ENCODE peak calls at places on chromosomes 2 and 18, in five cellular contexts. W is heart left ventricle; D is SJCRH30; O is tibial artery; H is CD4-positive, CD25-positive, alpha-beta regulatory T cell. F is an unnamed sample.
A peak's percentile ranks its signal among the peaks of the same experiment; 100 is the strongest.

GRCh38 chr2:95325026-95325425 is 27.9 kb downstream of the KCNIP3 start:
- DNase-seq in W (no peak), D (no peak), O (no peak), H (no peak), F (no peak)

GRCh38 chr2:196105956-196106355 is 37.3 kb upstream of the DNAH7 start:
- DNase-seq in W (no peak), D (no peak), O (no peak), H (no peak), F (no peak)

GRCh38 chr2:56210291-56210690 is 26.5 kb downstream of the CCDC85A start:
- DNase-seq in W (no peak), D (no peak), O (no peak), H (no peak), F (no peak)

GRCh38 chr2:226638576-226638975 is 161.0 kb downstream of the IRS1 start:
- DNase-seq in W (no peak), D (no peak), O (no peak), H (no peak), F (no peak)

GRCh38 chr18:35466815-35467623 is 30.7 kb downstream of the INO80C start:
- DNase-seq in W (peak; percentile 42), D (no peak), O (no peak), H (no peak), F (no peak)

GRCh38 chr2:177482195-177482594 is 89.6 kb downstream of the AGPS start:
- DNase-seq in W (no peak), D (no peak), O (no peak), H (no peak), F (no peak)

GRCh38 chr2:58135861-58136260 is 89.3 kb downstream of the VRK2 start:
- DNase-seq in W (no peak), D (no peak), O (no peak), H (no peak), F (no peak)

GRCh38 chr2:104563398-104564024 is 290.4 kb upstream of the POU3F3 start:
- DNase-seq in W (no peak), D (peak; percentile 19), O (no peak), H (no peak), F (no peak)

GRCh38 chr2:15748736-15749323 is 157.2 kb downstream of the DDX1 start:
- DNase-seq in W (no peak), D (no peak), O (no peak), H (no peak), F (no peak)

GRCh38 chr18:74153377-74153776 is 5.1 kb downstream of the TIMM21 start:
- DNase-seq in W (no peak), D (no peak), O (no peak), H (no peak), F (no peak)

GRCh38 chr2:209757200-209757599 is 14.4 kb upstream of the UNC80 start:
- DNase-seq in W (no peak), D (no peak), O (no peak), H (no peak), F (no peak)
- H3K4me1 ChIP-seq in W (no peaks in the 10 kb centered on the region), D (peaks cover 13% of the 10 kb centered on the region), O (no peaks in the 10 kb centered on the region), H (no peaks in the 10 kb centered on the region), F (no peaks in the 10 kb centered on the region)

DNA sequence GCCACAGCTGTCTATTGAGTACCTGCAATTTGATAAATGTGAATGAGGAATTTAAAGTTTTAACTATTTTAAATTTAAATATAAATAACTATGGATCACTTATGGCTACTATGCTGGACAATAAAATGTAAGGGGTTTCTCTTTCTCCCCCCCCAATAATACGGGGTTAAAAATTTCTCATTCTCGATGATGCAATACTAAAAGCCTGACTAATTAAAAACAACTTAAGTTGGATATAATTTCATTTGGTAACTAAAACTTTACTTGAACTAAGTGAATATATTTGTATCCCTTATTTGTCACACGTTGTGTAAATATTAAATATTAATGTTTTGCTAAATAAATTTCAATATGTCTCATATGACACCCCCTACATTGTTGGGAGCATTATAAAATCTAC is 297.3 kb downstream of the GRB14 start:
- DNase-seq in W (no peak), D (no peak), O (no peak), H (no peak), F (no peak)
- H3K36me3 ChIP-seq in W (no peaks in the 10 kb centered on the region), D (no peaks in the 10 kb centered on the region), O (no peaks in the 10 kb centered on the region), H (no peaks in the 10 kb centered on the region), F (no peaks in the 10 kb centered on the region)

DNA sequence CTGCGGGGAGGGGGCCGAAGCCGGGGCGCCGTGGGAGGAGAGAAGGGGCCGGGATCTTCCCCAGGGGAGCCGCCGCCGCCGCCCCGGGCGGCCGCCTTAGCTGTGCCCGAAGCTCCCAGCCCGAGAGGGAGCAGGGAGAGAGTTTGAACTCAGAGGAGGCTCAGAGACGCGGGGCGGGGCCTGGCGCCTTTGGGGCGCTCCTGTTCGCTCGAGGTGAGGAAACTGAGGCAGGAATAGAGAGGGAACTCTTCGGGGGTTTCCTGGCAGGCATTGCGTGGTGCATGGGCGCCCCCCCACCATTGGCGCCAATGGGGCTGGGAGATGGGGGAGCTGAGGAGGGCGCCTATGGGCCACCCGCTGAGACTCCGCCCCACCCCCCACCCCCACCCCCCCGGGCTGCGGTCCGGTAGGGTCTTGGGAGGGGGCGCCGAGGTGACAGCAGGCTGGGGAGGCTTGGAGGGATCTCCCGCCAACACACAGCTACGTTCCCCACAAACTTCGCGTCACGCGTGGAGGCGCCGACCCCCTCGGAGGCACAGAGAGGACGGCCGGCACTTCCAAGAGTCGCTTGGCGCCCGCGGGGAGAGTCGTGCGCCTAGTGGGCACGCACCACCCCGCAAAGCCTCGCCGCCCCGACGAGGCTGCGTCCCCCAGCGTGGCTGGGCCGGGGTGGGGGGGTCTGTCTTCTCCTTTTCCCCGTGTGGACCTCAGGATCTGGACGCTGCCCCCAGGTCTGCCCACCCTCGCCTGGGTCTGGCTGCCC is 680 bp downstream of the CTDSP1 start:
- DNase-seq in W (peak; percentile 58), D (peak; percentile 34), O (peak; percentile 51), H (peak; percentile 33), F (peak; percentile 76)
- H3K4me1 ChIP-seq in W (peaks cover 34% of the 10 kb centered on the region), D (peaks cover 5% of the 10 kb centered on the region), O (peaks cover 52% of the 10 kb centered on the region), H (peaks cover 82% of the 10 kb centered on the region), F (peaks cover 61% of the 10 kb centered on the region)

GRCh38 chr2:222608081-222608480 is 47.8 kb downstream of the FARSB start:
- DNase-seq in W (no peak), D (no peak), O (no peak), H (no peak), F (no peak)
- H3K36me3 ChIP-seq in W (peaks cover 32% of the 10 kb centered on the region), D (peaks cover 42% of the 10 kb centered on the region), O (peaks cover 11% of the 10 kb centered on the region), H (peaks cover 37% of the 10 kb centered on the region), F (peaks cover 43% of the 10 kb centered on the region)

DNA sequence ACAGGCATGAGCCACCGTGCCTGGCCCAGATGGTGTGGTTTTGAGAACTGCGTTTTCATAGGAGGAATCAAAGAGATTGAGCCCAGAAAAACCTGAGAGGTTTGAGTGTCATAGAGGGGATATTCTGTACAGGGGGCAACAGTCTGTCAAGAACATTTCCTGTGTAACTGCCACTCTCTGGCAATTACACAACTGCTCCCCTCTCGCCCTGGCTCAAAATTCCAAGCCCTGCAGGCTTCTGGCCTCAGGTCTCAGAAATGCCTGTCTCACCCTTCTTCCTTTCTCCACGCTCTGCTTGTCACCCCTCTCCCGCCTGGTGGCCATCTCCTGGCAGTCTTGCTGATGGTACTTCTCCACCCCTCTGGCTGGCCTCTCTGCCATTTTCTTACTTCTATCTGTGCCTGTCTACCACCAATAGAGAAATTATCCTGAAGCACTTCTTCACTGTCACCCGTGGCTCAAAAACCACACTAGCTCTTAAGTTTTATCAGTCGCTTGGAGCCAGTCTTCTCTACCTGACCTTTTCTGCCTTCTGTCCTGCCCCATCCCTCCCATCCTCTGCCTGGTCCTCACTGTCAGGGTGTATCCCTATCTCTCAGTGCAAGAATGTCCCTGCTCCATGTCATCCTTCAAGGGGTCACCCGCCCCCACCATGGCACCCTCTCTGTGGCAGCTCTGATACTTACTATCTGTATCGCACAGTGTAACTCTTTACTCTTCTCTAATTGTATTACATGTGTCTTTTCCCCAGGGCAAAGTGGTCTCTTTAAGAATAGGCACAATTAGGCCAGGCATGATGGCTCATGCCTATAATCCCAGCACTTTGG is 4.2 kb downstream of the VAMP5 start:
- DNase-seq in W (no peak), D (no peak), O (no peak), H (no peak), F (no peak)
- H3K4me1 ChIP-seq in W (peaks cover 60% of the 10 kb centered on the region), D (peaks cover 40% of the 10 kb centered on the region), O (peaks cover 53% of the 10 kb centered on the region), H (peaks cover 26% of the 10 kb centered on the region), F (peaks cover 96% of the 10 kb centered on the region)

GRCh38 chr2:33022989-33023731 is 76.4 kb downstream of the LTBP1 start:
- DNase-seq in W (no peak), D (no peak), O (no peak), H (no peak), F (no peak)
- H3K36me3 ChIP-seq in W (no peaks in the 10 kb centered on the region), D (peaks cover 4% of the 10 kb centered on the region), O (no peaks in the 10 kb centered on the region), H (no peaks in the 10 kb centered on the region), F (no peaks in the 10 kb centered on the region)

GRCh38 chr2:26914286-26914962 is 56.0 kb upstream of the MAPRE3 start:
- DNase-seq in W (no peak), D (no peak), O (no peak), H (no peak), F (no peak)
- H3K4me1 ChIP-seq in W (no peaks in the 10 kb centered on the region), D (no peaks in the 10 kb centered on the region), O (no peaks in the 10 kb centered on the region), H (no peaks in the 10 kb centered on the region), F (no peaks in the 10 kb centered on the region)

DNA sequence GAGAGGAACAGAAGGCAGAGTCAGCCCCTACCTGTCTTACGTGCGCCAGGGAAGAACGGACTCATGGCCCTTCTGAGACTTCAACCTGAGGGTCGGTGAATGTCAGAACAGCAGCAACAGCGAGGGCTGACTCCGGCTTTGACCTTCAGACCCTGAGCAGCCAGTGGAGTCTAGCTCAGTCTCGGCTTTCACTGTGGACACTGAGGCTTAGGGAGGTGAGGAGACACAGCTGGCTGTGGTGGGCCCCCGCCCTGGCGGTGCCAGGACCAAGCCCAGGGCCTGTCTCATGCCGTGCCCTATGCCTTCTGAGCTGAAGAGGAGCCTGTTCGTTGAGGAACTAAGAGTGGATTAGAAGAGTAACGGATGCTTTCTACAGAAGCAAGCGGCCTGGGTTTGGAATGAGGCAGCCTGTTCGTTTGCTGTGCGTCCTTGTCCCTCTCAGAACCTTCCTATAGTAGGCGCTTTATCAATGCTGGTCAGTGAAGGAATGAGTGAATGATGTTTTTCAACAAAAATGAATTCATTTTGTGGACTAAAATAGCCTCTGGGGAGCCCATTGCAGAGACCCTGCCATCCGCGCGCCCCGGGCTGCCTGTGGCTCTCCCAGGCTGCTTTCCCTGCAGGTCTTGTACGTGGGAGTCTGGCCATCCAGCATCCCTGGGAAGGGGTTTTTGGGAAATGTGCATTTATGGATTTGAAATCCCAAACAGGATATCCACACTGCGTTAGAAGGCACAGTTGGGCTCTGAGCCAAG is 38.9 kb downstream of the ASB1 start:
- DNase-seq in W (no peak), D (no peak), O (no peak), H (no peak), F (no peak)
- H3K36me3 ChIP-seq in W (no peaks in the 10 kb centered on the region), D (no peaks in the 10 kb centered on the region), O (no peaks in the 10 kb centered on the region), H (no peaks in the 10 kb centered on the region), F (no peaks in the 10 kb centered on the region)

DNA sequence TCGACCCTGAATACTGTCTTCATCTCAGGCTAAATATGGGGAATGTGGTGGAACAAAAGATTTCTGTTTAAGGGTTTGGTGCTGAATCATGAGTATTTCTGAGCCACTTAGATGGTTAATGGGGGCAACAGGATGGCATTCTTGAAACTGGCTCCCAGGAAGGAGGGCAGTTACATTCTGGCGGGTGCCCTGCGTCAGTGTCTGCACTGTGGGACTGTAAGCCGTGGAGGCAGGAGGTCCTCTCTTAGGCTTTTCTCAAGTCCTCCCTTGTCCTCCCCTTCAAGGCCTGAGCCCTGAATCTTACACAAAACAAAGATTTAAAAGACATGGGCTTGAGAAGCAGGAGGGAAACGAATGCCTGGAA is 45.7 kb downstream of the PSD4 start:
- DNase-seq in W (no peak), D (no peak), O (no peak), H (no peak), F (no peak)
- H3K4me1 ChIP-seq in W (peaks cover 20% of the 10 kb centered on the region), D (peaks cover 38% of the 10 kb centered on the region), O (peaks cover 17% of the 10 kb centered on the region), H (no peaks in the 10 kb centered on the region), F (peaks cover 44% of the 10 kb centered on the region)

F was measured in lower lobe of right lung.